ENCODE peak calls at places on chromosome 2, in four cellular contexts. One of them, this sample, is unnamed.

GRCh38 chr2:178195390-178196166 is 1.3 kb downstream of the OSBPL6 start:
- DNase-seq in H1: no peak
- DNase-seq in HepG2: no peak
- DNase-seq in GM12878: no peak
- DNase-seq in this sample: no peak

GRCh38 chr2:37637122-37637875 is 34.1 kb downstream of the CDC42EP3 start:
- DNase-seq in HepG2: no peak
- DNase-seq in H1: no peak
- DNase-seq in GM12878: no peak
- DNase-seq in this sample: no peak

GRCh38 chr2:112483047-112483473 is 1.1 kb downstream of the TTL start:
- DNase-seq in HepG2: peak; percentile 76
- DNase-seq in GM12878: no peak
- DNase-seq in H1: no peak
- DNase-seq in this sample: peak; percentile 80

GRCh38 chr2:223865124-223865523 is 27.7 kb upstream of the AP1S3 start:
- DNase-seq in HepG2: no peak
- DNase-seq in GM12878: no peak
- DNase-seq in H1: no peak
- DNase-seq in this sample: no peak

GRCh38 chr2:230414302-230414701 is 1.7 kb upstream of the SP100 start:
- DNase-seq in H1: no peak
- DNase-seq in GM12878: no peak
- DNase-seq in HepG2: no peak
- DNase-seq in this sample: no peak

GRCh38 chr2:17791121-17791902 is 24.9 kb upstream of the MSGN1 start:
- DNase-seq in H1: no peak
- DNase-seq in GM12878: no peak
- DNase-seq in HepG2: no peak
- DNase-seq in this sample: no peak

GRCh38 chr2:101533611-101534601 is 59.0 kb upstream of the RFX8 start:
- DNase-seq in H1: no peak
- DNase-seq in HepG2: no peak
- DNase-seq in GM12878: no peak
- DNase-seq in this sample: no peak

GRCh38 chr2:31401580-31401979 is 13.0 kb downstream of the XDH start:
- DNase-seq in GM12878: no peak
- DNase-seq in HepG2: no peak
- DNase-seq in H1: no peak
- DNase-seq in this sample: no peak

GRCh38 chr2:233764264-233764663 is 4.2 kb downstream of the UGT1A1 start:
- DNase-seq in GM12878: no peak
- DNase-seq in H1: no peak
- DNase-seq in HepG2: no peak
- DNase-seq in this sample: no peak

GRCh38 chr2:179974743-179975142 is 32.4 kb downstream of the CWC22 start:
- DNase-seq in HepG2: no peak
- DNase-seq in GM12878: no peak
- DNase-seq in H1: no peak
- DNase-seq in this sample: no peak

GRCh38 chr2:15243762-15244161 is 317.4 kb downstream of the NBAS start:
- DNase-seq in H1: no peak
- DNase-seq in GM12878: no peak
- DNase-seq in HepG2: no peak
- DNase-seq in this sample: no peak

GRCh38 chr2:157898591-157898996 is 22.5 kb upstream of the ACVR1 start:
- DNase-seq in GM12878: no peak
- DNase-seq in H1: no peak
- DNase-seq in HepG2: no peak
- DNase-seq in this sample: no peak

GRCh38 chr2:134466141-134466540 is 212.3 kb downstream of the MGAT5 start:
- DNase-seq in HepG2: peak; percentile 66
- DNase-seq in GM12878: peak; percentile 11
- DNase-seq in H1: no peak
- DNase-seq in this sample: peak; percentile 46

GRCh38 chr2:51483720-51484119 is 451.8 kb upstream of the NRXN1 start:
- DNase-seq in GM12878: no peak
- DNase-seq in H1: no peak
- DNase-seq in HepG2: no peak
- DNase-seq in this sample: no peak

GRCh38 chr2:10449481-10449831 is 1.3 kb upstream of the ODC1 start:
- DNase-seq in H1: no peak
- DNase-seq in HepG2: no peak
- DNase-seq in GM12878: no peak
- DNase-seq in this sample: no peak

GRCh38 chr2:158975271-158975921 is 7.0 kb downstream of the TANC1 start:
- DNase-seq in HepG2: no peak
- DNase-seq in GM12878: no peak
- DNase-seq in H1: no peak
- DNase-seq in this sample: no peak

GRCh38 chr2:19988600-19988999 is 1.3 kb downstream of the WDR35 start:
- DNase-seq in HepG2: no peak
- DNase-seq in GM12878: no peak
- DNase-seq in H1: no peak
- DNase-seq in this sample: no peak

GRCh38 chr2:110755494-110756078 is 23.2 kb downstream of the ACOXL start:
- DNase-seq in HepG2: no peak
- DNase-seq in GM12878: no peak
- DNase-seq in H1: no peak
- DNase-seq in this sample: peak; percentile 28

GRCh38 chr2:20457027-20457426 is 10.2 kb downstream of the RHOB start:
- DNase-seq in H1: no peak
- DNase-seq in GM12878: no peak
- DNase-seq in HepG2: no peak
- DNase-seq in this sample: no peak

GRCh38 chr2:223959688-223960087 is 2.4 kb downstream of the MRPL44 start:
- DNase-seq in H1: no peak
- DNase-seq in HepG2: no peak
- DNase-seq in GM12878: no peak
- DNase-seq in this sample: no peak

GRCh38 chr2:29632018-29632417 is 289.4 kb downstream of the ALK start:
- DNase-seq in H1: no peak
- DNase-seq in HepG2: no peak
- DNase-seq in GM12878: no peak
- DNase-seq in this sample: no peak

GRCh38 chr2:233480490-233481202 is 85.9 kb downstream of the USP40 start:
- DNase-seq in GM12878: no peak
- DNase-seq in H1: no peak
- DNase-seq in HepG2: peak; percentile 18
- DNase-seq in this sample: no peak

GRCh38 chr2:222743263-222743865 is 71.9 kb downstream of the MOGAT1 start:
- DNase-seq in HepG2: no peak
- DNase-seq in H1: no peak
- DNase-seq in GM12878: no peak
- DNase-seq in this sample: no peak

GRCh38 chr2:176961759-176962158 is 250.8 kb upstream of the HNRNPA3 start:
- DNase-seq in H1: no peak
- DNase-seq in HepG2: no peak
- DNase-seq in GM12878: no peak
- DNase-seq in this sample: no peak

GRCh38 chr2:21026479-21027282 is 17.2 kb downstream of the APOB start:
- DNase-seq in HepG2: no peak
- DNase-seq in H1: no peak
- DNase-seq in GM12878: no peak
- DNase-seq in this sample: no peak

GRCh38 chr2:196337618-196337953 is 166.2 kb upstream of the STK17B start:
- DNase-seq in GM12878: no peak
- DNase-seq in H1: no peak
- DNase-seq in HepG2: no peak
- DNase-seq in this sample: no peak

GRCh38 chr2:36492216-36492945 is 105.6 kb downstream of the FEZ2 start:
- DNase-seq in GM12878: no peak
- DNase-seq in HepG2: no peak
- DNase-seq in H1: no peak
- DNase-seq in this sample: no peak

GRCh38 chr2:237455764-237456163 is 31.3 kb upstream of the MLPH start:
- DNase-seq in HepG2: no peak
- DNase-seq in GM12878: peak; percentile 30
- DNase-seq in H1: no peak
- DNase-seq in this sample: no peak
- H3K4me1 ChIP-seq in HepG2: no peaks in the 10 kb centered on the region
- H3K4me1 ChIP-seq in GM12878: no peaks in the 10 kb centered on the region
- H3K4me1 ChIP-seq in H1: peaks cover 2% of the 10 kb centered on the region
- H3K4me1 ChIP-seq in this sample: peaks cover 20% of the 10 kb centered on the region

DNA sequence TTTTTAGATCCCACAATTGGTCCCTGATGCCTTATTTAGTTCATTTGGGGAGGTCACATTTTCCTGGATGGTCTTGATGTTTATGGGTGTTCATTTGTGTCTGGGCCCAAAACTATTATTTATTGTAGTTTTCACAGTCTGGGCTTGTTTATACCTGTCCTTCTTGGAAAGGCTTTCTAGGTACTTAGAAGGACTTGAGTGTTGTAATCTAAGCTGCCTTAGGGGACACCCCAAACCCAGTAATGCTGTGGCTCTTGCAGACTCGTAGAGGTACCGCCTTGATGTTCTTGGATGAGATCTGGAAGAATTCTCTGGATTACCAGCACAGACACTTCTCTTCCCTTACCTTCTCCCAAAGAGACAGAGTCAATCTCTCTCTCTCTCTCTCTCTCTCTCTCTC is 25.0 kb upstream of the ITSN2 start:
- DNase-seq in H1: no peak
- DNase-seq in HepG2: no peak
- DNase-seq in GM12878: no peak
- DNase-seq in this sample: no peak
- TF ChIP-seq TCF12 in H1: no peak
- TF ChIP-seq TCF12 in HepG2: no peak
- TF ChIP-seq TCF12 in GM12878: no peak
- TF ChIP-seq TCF12 in this sample: no peak

GRCh38 chr2:217929757-217930707 is 72.8 kb downstream of the TNS1 start:
- DNase-seq in GM12878: no peak
- DNase-seq in H1: no peak
- DNase-seq in HepG2: peak; percentile 58
- DNase-seq in this sample: no peak

GRCh38 chr2:217928324-217929293 is 74.2 kb downstream of the TNS1 start:
- DNase-seq in GM12878: no peak
- DNase-seq in HepG2: no peak
- DNase-seq in H1: no peak
- DNase-seq in this sample: no peak

GRCh38 chr2:217929294-217929671 is 73.5 kb downstream of the TNS1 start:
- DNase-seq in GM12878: no peak
- DNase-seq in H1: no peak
- DNase-seq in HepG2: no peak
- DNase-seq in this sample: no peak

GRCh38 chr2:217926801-217927200 is 76.0 kb downstream of the TNS1 start:
- DNase-seq in HepG2: no peak
- DNase-seq in GM12878: no peak
- DNase-seq in H1: no peak
- DNase-seq in this sample: no peak

DNA sequence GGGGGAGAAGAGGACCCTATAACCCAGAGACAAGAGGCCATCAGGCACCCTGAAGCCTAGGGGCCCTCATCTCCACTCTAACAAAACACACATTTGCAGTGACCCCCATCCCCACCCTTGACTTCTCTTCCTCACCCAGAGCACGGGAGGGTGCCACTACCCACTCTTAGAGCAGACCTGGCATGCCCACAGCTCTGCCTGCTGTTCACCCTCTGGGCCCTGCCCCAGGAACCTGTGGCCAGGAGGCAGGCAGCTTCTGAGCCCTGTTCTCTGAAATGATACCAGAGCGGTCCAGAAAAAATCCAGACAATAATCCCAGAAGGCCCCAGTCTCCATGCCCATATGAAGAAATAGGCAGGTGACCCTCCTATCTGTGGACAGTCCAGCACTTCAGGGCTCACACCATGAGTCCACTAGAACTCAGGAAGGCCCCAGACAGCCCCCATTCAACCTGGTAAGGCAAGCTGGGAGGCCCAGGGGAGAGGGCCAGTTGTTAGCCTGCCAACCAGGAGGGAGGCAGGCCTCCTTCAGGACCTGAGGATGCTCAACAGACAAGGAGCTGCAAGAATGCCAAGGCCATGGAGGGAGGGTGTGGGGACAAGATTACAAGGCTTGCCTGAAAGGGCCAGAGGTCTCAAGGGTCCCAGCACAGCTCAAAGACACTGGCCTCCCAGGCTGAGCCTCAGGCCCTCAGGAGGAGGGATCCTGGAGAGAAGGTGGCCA is 75.0 kb downstream of the TNS1 start:
- DNase-seq in H1: no peak
- DNase-seq in GM12878: no peak
- DNase-seq in HepG2: no peak
- DNase-seq in this sample: no peak
- H3K4me1 ChIP-seq in H1: no peaks in the 10 kb centered on the region
- H3K4me1 ChIP-seq in GM12878: no peaks in the 10 kb centered on the region
- H3K4me1 ChIP-seq in HepG2: peaks cover 54% of the 10 kb centered on the region
- H3K4me1 ChIP-seq in this sample: peaks cover 35% of the 10 kb centered on the region

GRCh38 chr2:240974771-240975572 is 23.4 kb upstream of the SNED1 start:
- DNase-seq in GM12878: no peak
- DNase-seq in H1: no peak
- DNase-seq in HepG2: no peak
- DNase-seq in this sample: no peak
- TF ChIP-seq TCF12 in GM12878: no peak
- TF ChIP-seq TCF12 in H1: no peak
- TF ChIP-seq TCF12 in HepG2: no peak
- TF ChIP-seq TCF12 in this sample: no peak

GRCh38 chr2:41940715-41941114 is 107.1 kb upstream of the PKDCC start:
- DNase-seq in H1: no peak
- DNase-seq in GM12878: no peak
- DNase-seq in HepG2: no peak
- DNase-seq in this sample: no peak

GRCh38 chr2:41941831-41942230 is 106.0 kb upstream of the PKDCC start:
- DNase-seq in GM12878: no peak
- DNase-seq in HepG2: no peak
- DNase-seq in H1: no peak
- DNase-seq in this sample: no peak

GRCh38 chr2:41943176-41943575 is 104.6 kb upstream of the PKDCC start:
- DNase-seq in H1: no peak
- DNase-seq in GM12878: no peak
- DNase-seq in HepG2: no peak
- DNase-seq in this sample: no peak

GRCh38 chr2:41944218-41944880 is 103.5 kb upstream of the PKDCC start:
- DNase-seq in GM12878: no peak
- DNase-seq in HepG2: no peak
- DNase-seq in H1: no peak
- DNase-seq in this sample: no peak

GRCh38 chr2:41942278-41942677 is 105.5 kb upstream of the PKDCC start:
- DNase-seq in H1: no peak
- DNase-seq in GM12878: no peak
- DNase-seq in HepG2: no peak
- DNase-seq in this sample: no peak
- H3K4me1 ChIP-seq in H1: peaks cover 10% of the 10 kb centered on the region
- H3K4me1 ChIP-seq in GM12878: no peaks in the 10 kb centered on the region
- H3K4me1 ChIP-seq in HepG2: no peaks in the 10 kb centered on the region
- H3K4me1 ChIP-seq in this sample: peaks cover 16% of the 10 kb centered on the region

GRCh38 chr2:241616168-241617125 is 20.5 kb downstream of the THAP4 start:
- DNase-seq in GM12878: no peak
- DNase-seq in HepG2: no peak
- DNase-seq in H1: no peak
- DNase-seq in this sample: no peak
- TF ChIP-seq TCF12 in GM12878: no peak
- TF ChIP-seq TCF12 in HepG2: no peak
- TF ChIP-seq TCF12 in H1: no peak
- TF ChIP-seq TCF12 in this sample: no peak

GRCh38 chr2:8427211-8427610 is 254.6 kb upstream of the ID2 start:
- DNase-seq in H1: no peak
- DNase-seq in GM12878: no peak
- DNase-seq in HepG2: no peak
- DNase-seq in this sample: peak; percentile 51
- H3K4me1 ChIP-seq in H1: no peaks in the 10 kb centered on the region
- H3K4me1 ChIP-seq in GM12878: peaks cover 4% of the 10 kb centered on the region
- H3K4me1 ChIP-seq in HepG2: no peaks in the 10 kb centered on the region
- H3K4me1 ChIP-seq in this sample: no peaks in the 10 kb centered on the region